ENCODE peak calls at places on chromosomes 11 and 22, in eight cellular contexts. One of them, this sample, is unnamed.

GRCh38 chr22:49633010-49633324 is 194.7 kb downstream of the BRD1 start:
- DNase-seq in psoas muscle: no peak
- DNase-seq in testis: no peak
- DNase-seq in heart right ventricle: no peak
- DNase-seq in endothelial cell of umbilical vein: no peak
- DNase-seq in tibial artery: no peak
- DNase-seq in cardiac muscle cell: no peak
- DNase-seq in heart left ventricle: no peak
- DNase-seq in this sample: no peak

GRCh38 chr11:83694191-83694905 is 408.2 kb upstream of the CCDC90B start:
- DNase-seq in psoas muscle: no peak
- DNase-seq in tibial artery: no peak
- DNase-seq in testis: no peak
- DNase-seq in heart right ventricle: no peak
- DNase-seq in heart left ventricle: no peak
- DNase-seq in cardiac muscle cell: no peak
- DNase-seq in endothelial cell of umbilical vein: peak
- DNase-seq in this sample: no peak

GRCh38 chr22:25919452-25919851 is 177.5 kb downstream of the MYO18B start:
- DNase-seq in psoas muscle: no peak
- DNase-seq in testis: no peak
- DNase-seq in cardiac muscle cell: no peak
- DNase-seq in endothelial cell of umbilical vein: no peak
- DNase-seq in heart left ventricle: no peak
- DNase-seq in heart right ventricle: no peak
- DNase-seq in tibial artery: no peak
- DNase-seq in this sample: no peak

GRCh38 chr11:128642571-128642970 is 51.3 kb upstream of the FLI1 start:
- DNase-seq in cardiac muscle cell: no peak
- DNase-seq in heart left ventricle: no peak
- DNase-seq in tibial artery: no peak
- DNase-seq in testis: no peak
- DNase-seq in endothelial cell of umbilical vein: no peak
- DNase-seq in heart right ventricle: no peak
- DNase-seq in psoas muscle: no peak
- DNase-seq in this sample: no peak

GRCh38 chr22:50732681-50733080 is 5.3 kb upstream of the ACR start:
- DNase-seq in testis: no peak
- DNase-seq in heart right ventricle: peak
- DNase-seq in tibial artery: no peak
- DNase-seq in endothelial cell of umbilical vein: no peak
- DNase-seq in psoas muscle: no peak
- DNase-seq in heart left ventricle: peak
- DNase-seq in cardiac muscle cell: no peak
- DNase-seq in this sample: no peak

GRCh38 chr11:22031791-22032190 is 161.1 kb upstream of the ANO5 start:
- DNase-seq in endothelial cell of umbilical vein: no peak
- DNase-seq in tibial artery: no peak
- DNase-seq in cardiac muscle cell: no peak
- DNase-seq in psoas muscle: no peak
- DNase-seq in testis: no peak
- DNase-seq in heart right ventricle: no peak
- DNase-seq in heart left ventricle: no peak
- DNase-seq in this sample: no peak

GRCh38 chr22:48800036-48800885 is 1027.4 kb downstream of the BRD1 start:
- DNase-seq in endothelial cell of umbilical vein: no peak
- DNase-seq in cardiac muscle cell: no peak
- DNase-seq in psoas muscle: no peak
- DNase-seq in heart left ventricle: no peak
- DNase-seq in testis: no peak
- DNase-seq in heart right ventricle: no peak
- DNase-seq in tibial artery: no peak
- DNase-seq in this sample: no peak

GRCh38 chr11:1162498-1163311 is 5.0 kb downstream of the MUC5AC start:
- DNase-seq in tibial artery: no peak
- DNase-seq in cardiac muscle cell: no peak
- DNase-seq in endothelial cell of umbilical vein: no peak
- DNase-seq in testis: no peak
- DNase-seq in heart right ventricle: no peak
- DNase-seq in psoas muscle: peak
- DNase-seq in heart left ventricle: no peak
- DNase-seq in this sample: no peak

GRCh38 chr11:79438631-79439429 is 2.0 kb downstream of the TENM4 start:
- DNase-seq in heart left ventricle: peak
- DNase-seq in cardiac muscle cell: peak
- DNase-seq in tibial artery: peak
- DNase-seq in endothelial cell of umbilical vein: no peak
- DNase-seq in heart right ventricle: peak
- DNase-seq in psoas muscle: no peak
- DNase-seq in testis: peak
- DNase-seq in this sample: no peak

GRCh38 chr11:67996051-67996450 is 7.8 kb downstream of the UNC93B1 start:
- DNase-seq in cardiac muscle cell: no peak
- DNase-seq in endothelial cell of umbilical vein: no peak
- DNase-seq in testis: no peak
- DNase-seq in tibial artery: no peak
- DNase-seq in heart right ventricle: no peak
- DNase-seq in psoas muscle: no peak
- DNase-seq in heart left ventricle: no peak
- DNase-seq in this sample: no peak

GRCh38 chr11:85826096-85826855 is 15.3 kb upstream of the SYTL2 start:
- DNase-seq in endothelial cell of umbilical vein: peak
- DNase-seq in heart right ventricle: peak
- DNase-seq in tibial artery: no peak
- DNase-seq in cardiac muscle cell: peak
- DNase-seq in psoas muscle: peak
- DNase-seq in testis: peak
- DNase-seq in heart left ventricle: peak
- DNase-seq in this sample: no peak

GRCh38 chr11:116219171-116219635 is 553.6 kb downstream of the BUD13 start:
- DNase-seq in tibial artery: no peak
- DNase-seq in psoas muscle: no peak
- DNase-seq in cardiac muscle cell: no peak
- DNase-seq in heart right ventricle: peak
- DNase-seq in testis: no peak
- DNase-seq in endothelial cell of umbilical vein: no peak
- DNase-seq in heart left ventricle: no peak
- DNase-seq in this sample: no peak

GRCh38 chr11:63817758-63818498 is 4.7 kb downstream of the SPINDOC start:
- DNase-seq in heart left ventricle: no peak
- DNase-seq in cardiac muscle cell: no peak
- DNase-seq in testis: no peak
- DNase-seq in psoas muscle: no peak
- DNase-seq in endothelial cell of umbilical vein: no peak
- DNase-seq in tibial artery: no peak
- DNase-seq in heart right ventricle: no peak
- DNase-seq in this sample: no peak

GRCh38 chr11:22666320-22666699 is at the start of gene GAS2:
- DNase-seq in cardiac muscle cell: no peak
- DNase-seq in testis: no peak
- DNase-seq in tibial artery: no peak
- DNase-seq in endothelial cell of umbilical vein: no peak
- DNase-seq in psoas muscle: no peak
- DNase-seq in heart left ventricle: no peak
- DNase-seq in heart right ventricle: peak
- DNase-seq in this sample: no peak

DNA sequence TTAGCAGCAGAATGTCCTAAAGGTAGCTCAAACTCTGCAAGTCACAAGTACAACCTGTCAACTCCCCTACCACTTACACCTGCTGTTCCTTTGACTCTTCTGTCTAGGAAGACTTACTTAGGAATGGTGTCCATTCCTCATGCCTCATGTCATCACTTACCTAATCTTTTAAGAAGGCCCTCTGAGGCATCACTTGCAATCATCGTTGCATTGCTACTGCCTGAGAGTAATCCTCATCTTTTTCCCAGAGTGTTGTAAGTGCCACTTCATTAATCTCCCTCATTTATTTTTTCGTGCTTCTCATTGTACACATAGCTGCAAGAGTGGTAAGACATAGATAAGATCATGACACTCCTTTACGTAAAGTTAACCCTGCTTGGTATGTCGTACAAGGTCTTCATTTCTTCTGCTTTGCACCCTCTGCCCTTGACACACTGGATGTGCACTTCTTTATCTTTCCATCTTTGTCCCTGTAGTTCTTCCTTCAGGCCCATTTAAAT is 54.6 kb downstream of the SFI1 start:
- DNase-seq in heart left ventricle: no peak
- DNase-seq in testis: no peak
- DNase-seq in psoas muscle: no peak
- DNase-seq in endothelial cell of umbilical vein: no peak
- DNase-seq in cardiac muscle cell: no peak
- DNase-seq in tibial artery: no peak
- DNase-seq in heart right ventricle: no peak
- DNase-seq in this sample: no peak
- H3K27ac ChIP-seq in heart left ventricle: no peak
- H3K27ac ChIP-seq in testis: no peak
- H3K27ac ChIP-seq in psoas muscle: no peak
- H3K27ac ChIP-seq in endothelial cell of umbilical vein: no peak
- H3K27ac ChIP-seq in cardiac muscle cell: no peak
- H3K27ac ChIP-seq in tibial artery: no peak
- H3K27ac ChIP-seq in heart right ventricle: no peak
- H3K27ac ChIP-seq in this sample: no peak

GRCh38 chr11:34863048-34863447 is 53.1 kb downstream of the APIP start:
- DNase-seq in heart left ventricle: no peak
- DNase-seq in heart right ventricle: no peak
- DNase-seq in tibial artery: no peak
- DNase-seq in psoas muscle: no peak
- DNase-seq in cardiac muscle cell: no peak
- DNase-seq in testis: no peak
- DNase-seq in endothelial cell of umbilical vein: no peak
- DNase-seq in this sample: no peak

GRCh38 chr11:34860518-34860917 is 55.7 kb downstream of the APIP start:
- DNase-seq in cardiac muscle cell: no peak
- DNase-seq in endothelial cell of umbilical vein: no peak
- DNase-seq in heart right ventricle: no peak
- DNase-seq in tibial artery: no peak
- DNase-seq in heart left ventricle: no peak
- DNase-seq in psoas muscle: no peak
- DNase-seq in testis: no peak
- DNase-seq in this sample: no peak

GRCh38 chr11:34859496-34859895 is 56.7 kb downstream of the APIP start:
- DNase-seq in psoas muscle: no peak
- DNase-seq in heart left ventricle: no peak
- DNase-seq in tibial artery: no peak
- DNase-seq in testis: no peak
- DNase-seq in heart right ventricle: no peak
- DNase-seq in cardiac muscle cell: no peak
- DNase-seq in endothelial cell of umbilical vein: no peak
- DNase-seq in this sample: no peak

GRCh38 chr11:34857463-34857862 is 58.7 kb downstream of the APIP start:
- DNase-seq in psoas muscle: no peak
- DNase-seq in endothelial cell of umbilical vein: no peak
- DNase-seq in heart left ventricle: no peak
- DNase-seq in testis: no peak
- DNase-seq in heart right ventricle: no peak
- DNase-seq in cardiac muscle cell: no peak
- DNase-seq in tibial artery: no peak
- DNase-seq in this sample: no peak

DNA sequence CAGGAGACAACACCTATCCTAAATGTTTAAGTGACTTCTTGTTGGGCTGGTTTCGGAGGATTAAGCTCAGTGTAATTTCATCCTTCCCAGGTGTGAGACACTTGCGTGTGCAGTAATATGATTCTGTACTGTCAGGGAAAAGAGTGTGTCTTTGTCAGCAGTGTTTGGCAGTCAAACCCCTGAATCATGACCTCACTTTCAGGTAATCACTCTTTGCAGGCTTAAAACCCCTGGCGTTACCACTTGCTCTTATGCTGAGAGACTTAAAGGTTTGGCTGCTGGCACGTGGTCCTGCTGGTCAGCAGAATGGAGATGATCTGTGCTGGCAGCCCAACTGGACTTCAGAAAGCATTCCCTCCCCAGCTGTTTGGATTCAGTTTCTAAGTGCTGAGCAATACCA is 56.1 kb downstream of the APIP start:
- DNase-seq in endothelial cell of umbilical vein: no peak
- DNase-seq in psoas muscle: peak
- DNase-seq in heart right ventricle: no peak
- DNase-seq in heart left ventricle: no peak
- DNase-seq in cardiac muscle cell: no peak
- DNase-seq in testis: no peak
- DNase-seq in tibial artery: no peak
- DNase-seq in this sample: peak
- H3K27ac ChIP-seq in endothelial cell of umbilical vein: no peak
- H3K27ac ChIP-seq in psoas muscle: peak
- H3K27ac ChIP-seq in heart right ventricle: no peak
- H3K27ac ChIP-seq in heart left ventricle: no peak
- H3K27ac ChIP-seq in cardiac muscle cell: no peak
- H3K27ac ChIP-seq in testis: no peak
- H3K27ac ChIP-seq in tibial artery: no peak
- H3K27ac ChIP-seq in this sample: peak

GRCh38 chr22:20585640-20586402 is 78.4 kb downstream of the MED15 start:
- DNase-seq in cardiac muscle cell: no peak
- DNase-seq in tibial artery: no peak
- DNase-seq in testis: no peak
- DNase-seq in heart left ventricle: no peak
- DNase-seq in heart right ventricle: no peak
- DNase-seq in endothelial cell of umbilical vein: no peak
- DNase-seq in psoas muscle: no peak
- DNase-seq in this sample: peak
- H3K27ac ChIP-seq in cardiac muscle cell: no peak
- H3K27ac ChIP-seq in tibial artery: no peak
- H3K27ac ChIP-seq in testis: no peak
- H3K27ac ChIP-seq in heart left ventricle: no peak
- H3K27ac ChIP-seq in heart right ventricle: no peak
- H3K27ac ChIP-seq in endothelial cell of umbilical vein: no peak
- H3K27ac ChIP-seq in psoas muscle: no peak
- H3K27ac ChIP-seq in this sample: no peak

GRCh38 chr11:118245946-118246562 is 6.1 kb downstream of the MPZL3 start:
- DNase-seq in psoas muscle: no peak
- DNase-seq in heart left ventricle: no peak
- DNase-seq in testis: no peak
- DNase-seq in cardiac muscle cell: no peak
- DNase-seq in tibial artery: no peak
- DNase-seq in heart right ventricle: no peak
- DNase-seq in endothelial cell of umbilical vein: peak
- DNase-seq in this sample: no peak
- H3K27ac ChIP-seq in psoas muscle: no peak
- H3K27ac ChIP-seq in heart left ventricle: no peak
- H3K27ac ChIP-seq in testis: no peak
- H3K27ac ChIP-seq in cardiac muscle cell: no peak
- H3K27ac ChIP-seq in tibial artery: no peak
- H3K27ac ChIP-seq in heart right ventricle: no peak
- H3K27ac ChIP-seq in endothelial cell of umbilical vein: no peak
- H3K27ac ChIP-seq in this sample: no peak

GRCh38 chr22:22754268-22754657 is 109.8 kb downstream of the GGTLC2 start:
- DNase-seq in cardiac muscle cell: no peak
- DNase-seq in testis: no peak
- DNase-seq in tibial artery: no peak
- DNase-seq in endothelial cell of umbilical vein: no peak
- DNase-seq in heart left ventricle: no peak
- DNase-seq in heart right ventricle: no peak
- DNase-seq in psoas muscle: no peak
- DNase-seq in this sample: no peak
- H3K27ac ChIP-seq in cardiac muscle cell: no peak
- H3K27ac ChIP-seq in testis: no peak
- H3K27ac ChIP-seq in tibial artery: no peak
- H3K27ac ChIP-seq in endothelial cell of umbilical vein: no peak
- H3K27ac ChIP-seq in heart left ventricle: no peak
- H3K27ac ChIP-seq in heart right ventricle: no peak
- H3K27ac ChIP-seq in psoas muscle: no peak
- H3K27ac ChIP-seq in this sample: no peak